ENCODE peak calls at places on chromosomes 3 and 15, in five cellular contexts. I is fibroblast of lung, Z is endodermal cell, H is transverse colon, F is colonic mucosa. T is an unnamed sample.
A peak's percentile ranks its signal among the peaks of the same experiment; 100 is the strongest.

GRCh38 chr3:152302521-152303021 is 33.8 kb downstream of the MBNL1 start:
- DNase-seq in I (peak; percentile 91), Z (no peak), H (peak; percentile 55), F (no peak), T (no peak)

GRCh38 chr3:53258600-53259426 is 3.0 kb upstream of the TKT start:
- DNase-seq in I (no peak), Z (peak; percentile 89), H (no peak), F (no peak), T (no peak)

GRCh38 chr15:90358124-90359033 is 6.3 kb downstream of the ZNF774 start:
- DNase-seq in I (peak; percentile 79), Z (no peak), H (peak; percentile 47), F (peak; percentile 73), T (no peak)

GRCh38 chr3:184652465-184652864 is 59.4 kb downstream of the MAGEF1 start:
- DNase-seq in I (peak; percentile 58), Z (peak; percentile 41), H (no peak), F (no peak), T (no peak)

GRCh38 chr3:46299608-46300460 is 54.1 kb upstream of the CCR2 start:
- DNase-seq in I (no peak), Z (no peak), H (no peak), F (no peak), T (no peak)

GRCh38 chr15:41789662-41790061 is 15.4 kb downstream of the MAPKBP1 start:
- DNase-seq in I (no peak), Z (no peak), H (no peak), F (no peak), T (no peak)

GRCh38 chr3:89606151-89606550 is 498.7 kb downstream of the EPHA3 start:
- DNase-seq in I (peak; percentile 6), Z (no peak), H (no peak), F (no peak), T (no peak)

GRCh38 chr3:176663819-176664218 is 533.5 kb downstream of the TBL1XR1 start:
- DNase-seq in I (peak; percentile 76), Z (no peak), H (no peak), F (no peak), T (no peak)

GRCh38 chr3:194596906-194597305 is 36.3 kb downstream of the TMEM44 start:
- DNase-seq in I (no peak), Z (no peak), H (no peak), F (no peak), T (no peak)

GRCh38 chr3:97804471-97804870 is 17.3 kb upstream of the CRYBG3 start:
- DNase-seq in I (no peak), Z (no peak), H (no peak), F (no peak), T (no peak)

GRCh38 chr3:107216229-107216628 is 161.0 kb upstream of the CCDC54 start:
- DNase-seq in I (peak; percentile 50), Z (no peak), H (no peak), F (no peak), T (no peak)

GRCh38 chr3:42517143-42517542 is 14.7 kb downstream of the VIPR1 start:
- DNase-seq in I (no peak), Z (no peak), H (peak; percentile 61), F (peak; percentile 71), T (no peak)

GRCh38 chr3:64213224-64213893 is 11.9 kb downstream of the PRICKLE2 start:
- DNase-seq in I (no peak), Z (no peak), H (no peak), F (no peak), T (no peak)

GRCh38 chr15:85318048-85318731 is 62.2 kb upstream of the AKAP13 start:
- DNase-seq in I (peak; percentile 92), Z (no peak), H (peak; percentile 84), F (peak; percentile 81), T (no peak)

GRCh38 chr3:48990636-48991421 is 788 bp downstream of the P4HTM start:
- DNase-seq in I (peak; percentile 28), Z (peak; percentile 84), H (peak; percentile 39), F (peak; percentile 64), T (no peak)

GRCh38 chr3:22263042-22263441 is 512.0 kb upstream of the ZNF385D start:
- DNase-seq in I (peak; percentile 55), Z (no peak), H (no peak), F (no peak), T (no peak)

GRCh38 chr3:123081718-123082369 is 15.0 kb downstream of the PDIA5 start:
- DNase-seq in I (no peak), Z (peak; percentile 61), H (no peak), F (no peak), T (no peak)

GRCh38 chr3:49869525-49870126 is at the start of gene CAMKV:
- DNase-seq in I (no peak), Z (peak; percentile 86), H (no peak), F (no peak), T (no peak)

GRCh38 chr15:90059208-90059985 is 42.9 kb downstream of the IDH2 start:
- DNase-seq in I (no peak), Z (peak; percentile 90), H (peak; percentile 88), F (peak; percentile 83), T (no peak)

GRCh38 chr3:190644766-190645165 is 130.9 kb downstream of the IL1RAP start:
- DNase-seq in I (peak; percentile 48), Z (no peak), H (no peak), F (no peak), T (no peak)

GRCh38 chr3:10740954-10741353 is 75.1 kb upstream of the SLC6A11 start:
- DNase-seq in I (no peak), Z (no peak), H (no peak), F (no peak), T (no peak)

GRCh38 chr3:115713247-115713646 is 89.9 kb downstream of the GAP43 start:
- DNase-seq in I (peak; percentile 79), Z (no peak), H (no peak), F (no peak), T (no peak)

GRCh38 chr15:96225642-96226259 is 104.7 kb upstream of the NR2F2 start:
- DNase-seq in I (no peak), Z (peak; percentile 70), H (no peak), F (no peak), T (no peak)

GRCh38 chr3:105397974-105398373 is 31.3 kb downstream of the ALCAM start:
- DNase-seq in I (no peak), Z (no peak), H (no peak), F (no peak), T (no peak)
- TF ChIP-seq CTCF in I (no peak), Z (no peak), H (no peak), F (no peak), T (no peak)

GRCh38 chr3:16885588-16885903 is 791 bp downstream of the PLCL2 start:
- DNase-seq in I (no peak), Z (no peak), H (no peak), F (no peak), T (no peak)
- H3K4me1 ChIP-seq in I (no peaks in the 10 kb centered on the region), Z (peaks cover 8% of the 10 kb centered on the region), H (no peaks in the 10 kb centered on the region), F (no peaks in the 10 kb centered on the region), T (no peaks in the 10 kb centered on the region)

GRCh38 chr3:73055583-73056364 is 5.7 kb upstream of the EBLN2 start:
- DNase-seq in I (no peak), Z (peak; percentile 68), H (no peak), F (no peak), T (no peak)

GRCh38 chr3:73052857-73053256 is 8.6 kb upstream of the EBLN2 start:
- DNase-seq in I (no peak), Z (no peak), H (no peak), F (no peak), T (no peak)

GRCh38 chr3:73060302-73060723 is 1.1 kb upstream of the EBLN2 start:
- DNase-seq in I (no peak), Z (no peak), H (no peak), F (no peak), T (no peak)

GRCh38 chr3:73061416-73061815 is at the start of gene EBLN2:
- DNase-seq in I (no peak), Z (no peak), H (no peak), F (no peak), T (no peak)

GRCh38 chr3:73056365-73057150 is 4.9 kb upstream of the EBLN2 start:
- DNase-seq in I (no peak), Z (no peak), H (no peak), F (no peak), T (no peak)
- TF ChIP-seq CTCF in I (no peak), Z (peak; percentile 71), H (peak; percentile 64), F (peak; percentile 35), T (peak; percentile 27)

GRCh38 chr3:58049143-58049785 is 41.0 kb downstream of the FLNB start:
- DNase-seq in I (peak; percentile 96), Z (peak; percentile 93), H (no peak), F (peak; percentile 58), T (peak; percentile 63)

GRCh38 chr3:58055309-58055708 is 47.1 kb downstream of the FLNB start:
- DNase-seq in I (peak; percentile 77), Z (no peak), H (no peak), F (no peak), T (no peak)

GRCh38 chr3:58054652-58055051 is 46.4 kb downstream of the FLNB start:
- DNase-seq in I (no peak), Z (no peak), H (no peak), F (no peak), T (no peak)

GRCh38 chr3:58051196-58051595 is 43.0 kb downstream of the FLNB start:
- DNase-seq in I (peak; percentile 94), Z (no peak), H (no peak), F (no peak), T (no peak)

GRCh38 chr3:58052373-58053273 is 44.4 kb downstream of the FLNB start:
- DNase-seq in I (peak; percentile 99), Z (no peak), H (peak; percentile 78), F (peak; percentile 84), T (peak; percentile 92)
- H3K4me1 ChIP-seq in I (peaks cover 42% of the 10 kb centered on the region), Z (peaks cover 25% of the 10 kb centered on the region), H (peaks cover 26% of the 10 kb centered on the region), F (peaks cover 6% of the 10 kb centered on the region), T (peaks cover 53% of the 10 kb centered on the region)

T was measured in right atrium auricular region.